ENCODE peak calls at places on chromosomes 16 and 17, in four cellular contexts. O, G, A and V are unnamed samples.

GRCh38 chr16:2496223-2497115 is 17.3 kb upstream of the ATP6V0C start:
- DNase-seq in O (no peak), G (no peak), A (no peak), V (no peak)

GRCh38 chr16:51095890-51096626 is 55.0 kb downstream of the SALL1 start:
- DNase-seq in G (no peak), O (no peak), A (no peak), V (no peak)

GRCh38 chr17:82051776-82052637 is at the start of the genes GPS1 and RFNG:
- DNase-seq in O (peak), A (peak), G (peak), V (peak)

GRCh38 chr17:10699861-10700260 is 2.5 kb downstream of the ADPRM start:
- DNase-seq in O (peak), A (no peak), G (peak), V (no peak)

GRCh38 chr17:74512041-74512440 is 19.2 kb downstream of the CD300LB start:
- DNase-seq in O (peak), G (no peak), A (no peak), V (no peak)

GRCh38 chr17:45923511-45924268 is 29.3 kb downstream of the MAPT start:
- DNase-seq in O (peak), A (no peak), G (no peak), V (no peak)

GRCh38 chr16:49048557-49048956 is 233.1 kb downstream of the CBLN1 start:
- DNase-seq in O (peak), A (no peak), G (no peak), V (no peak)

GRCh38 chr16:68259007-68259406 is 5.3 kb upstream of the SLC7A6 start:
- DNase-seq in G (no peak), O (no peak), A (no peak), V (no peak)

GRCh38 chr17:75837899-75838298 is 6.3 kb downstream of the UNC13D start:
- DNase-seq in G (no peak), A (no peak), O (no peak), V (no peak)

GRCh38 chr17:76542984-76543383 is 3.1 kb downstream of the PRCD start:
- DNase-seq in G (no peak), O (no peak), A (no peak), V (no peak)

GRCh38 chr17:7530294-7530900 is 18.5 kb upstream of the TNFSF12 start:
- DNase-seq in O (no peak), G (no peak), A (no peak), V (no peak)

GRCh38 chr16:56477096-56477878 is 25.9 kb downstream of the OGFOD1 start:
- DNase-seq in A (no peak), G (no peak), O (peak), V (no peak)

GRCh38 chr17:44898768-44899073 is 524 bp downstream of the EFTUD2 start:
- DNase-seq in O (peak), G (no peak), A (peak), V (no peak)

GRCh38 chr16:23316232-23316631 is 14.1 kb downstream of the SCNN1B start:
- DNase-seq in G (no peak), O (no peak), A (no peak), V (no peak)

GRCh38 chr16:46972429-46972970 is 974 bp downstream of the DNAJA2 start:
- DNase-seq in G (no peak), A (no peak), O (no peak), V (no peak)

GRCh38 chr17:17044846-17045561 is 2.7 kb downstream of the MPRIP start:
- DNase-seq in A (no peak), G (no peak), O (peak), V (no peak)

GRCh38 chr17:21285164-21286065 is 904 bp downstream of the MAP2K3 start:
- DNase-seq in G (no peak), A (no peak), O (peak), V (peak)